ENCODE peak calls at places on chromosomes 16 and 17, in eight cellular contexts. M is ovary; V is GDM1; Z is NCI-H69; C is stimulated activated CD4-positive, alpha-beta T cell treated with anti-CD3 and anti-CD28 coated beads, TNF-alpha, amount 100 ng/mL, for 48 hours; F is HepG2; T is activated CD8-positive, alpha-beta T cell treated with anti-CD3 and anti-CD28 coated beads, Interleukin-2, amount 10 ng/mL, durations not matched to agents 7 days and 5 days; W is activated CD4-positive, alpha-beta T cell treated with anti-CD3 and anti-CD28 coated beads, Interleukin-2, amount 10 ng/mL, durations not matched to agents 24 days and 14 days. S is an unnamed sample.

GRCh38 chr16:588639-588888 is 1.3 kb upstream of the RAB40C start:
- DNase-seq in T (peak; percentile 75), F (no peak), Z (peak; percentile 68), M (no peak), V (peak; percentile 37), C (peak; percentile 39), W (peak; percentile 89), S (no peak)

GRCh38 chr17:48071654-48072053 is 23.5 kb downstream of the NFE2L1 start:
- DNase-seq in C (no peak), M (no peak), T (no peak), Z (no peak), F (no peak), W (no peak), V (no peak), S (no peak)

GRCh38 chr16:22614271-22614947 is 103.7 kb downstream of the NPIPB5 start:
- DNase-seq in T (peak; percentile 16), V (no peak), M (no peak), W (no peak), F (peak; percentile 49), Z (no peak), C (no peak), S (no peak)

GRCh38 chr16:89460556-89460955 is 29.8 kb downstream of the ANKRD11 start:
- DNase-seq in Z (no peak), F (no peak), T (no peak), W (no peak), C (no peak), V (no peak), M (no peak), S (no peak)

GRCh38 chr16:57883480-57883879 is 81.2 kb upstream of the KIFC3 start:
- DNase-seq in V (no peak), W (no peak), Z (no peak), T (no peak), C (no peak), F (no peak), M (no peak), S (no peak)

GRCh38 chr16:86145669-86146068 is 246.7 kb downstream of the IRF8 start:
- DNase-seq in T (no peak), C (no peak), M (no peak), W (no peak), F (no peak), V (no peak), Z (no peak), S (no peak)

GRCh38 chr17:45225964-45226530 is 4.4 kb downstream of the FMNL1 start:
- DNase-seq in T (peak; percentile 99), F (no peak), V (peak; percentile 99), W (peak; percentile 97), Z (no peak), C (peak; percentile 91), M (no peak), S (peak; percentile 90)

GRCh38 chr16:21145738-21146137 is 4.9 kb downstream of the DNAH3 start:
- DNase-seq in V (no peak), W (no peak), F (no peak), T (no peak), M (no peak), C (no peak), Z (no peak), S (no peak)

GRCh38 chr17:64785050-64785449 is 122.9 kb upstream of the SMURF2 start:
- DNase-seq in V (no peak), C (no peak), F (no peak), T (no peak), W (no peak), M (peak; percentile 9), Z (no peak), S (no peak)

GRCh38 chr17:43591750-43592562 is 45.8 kb upstream of the ETV4 start:
- DNase-seq in C (no peak), W (no peak), V (no peak), Z (no peak), F (no peak), T (no peak), M (peak; percentile 77), S (peak; percentile 17)

GRCh38 chr16:54503436-54503835 is 216.8 kb upstream of the IRX3 start:
- DNase-seq in Z (no peak), C (no peak), F (no peak), T (no peak), M (no peak), V (no peak), W (no peak), S (no peak)

GRCh38 chr17:59853168-59853918 is 39.4 kb downstream of the TUBD1 start:
- DNase-seq in C (no peak), F (peak; percentile 99), T (peak; percentile 61), M (no peak), W (peak; percentile 87), V (no peak), Z (peak; percentile 96), S (no peak)

GRCh38 chr17:81423698-81424071 is 28.4 kb downstream of the BAHCC1 start:
- DNase-seq in F (no peak), C (no peak), Z (no peak), W (no peak), T (no peak), V (no peak), M (no peak), S (no peak)

S was measured in posterior cingulate gyrus.